ENCODE peak calls at places on chromosomes 12 and 14, in eight cellular contexts. N is hippocampal formation; E is H54; U is iris pigment epithelial cell; H is NCI-H1092; V is fibroblast of gingiva; W is stimulated activated CD4-positive, alpha-beta T cell treated with anti-CD3 and anti-CD28 coated beads, TNF-alpha, amount 100 ng/mL, for 24 hours; X is EL. Y is an unnamed sample.

GRCh38 chr14:26021759-26022158 is 576.1 kb downstream of the NOVA1 start:
- DNase-seq in N (no peak), E (no peak), U (no peak), H (no peak), V (no peak), W (no peak), X (no peak), Y (no peak)

GRCh38 chr12:130156652-130157275 is 5.5 kb upstream of the FZD10 start:
- DNase-seq in N (no peak), E (no peak), U (no peak), H (no peak), V (no peak), W (no peak), X (no peak), Y (no peak)

GRCh38 chr12:44457465-44457864 is 418.6 kb downstream of the NELL2 start:
- DNase-seq in N (no peak), E (no peak), U (no peak), H (no peak), V (no peak), W (no peak), X (no peak), Y (no peak)

GRCh38 chr12:13099910-13100609 is 3.4 kb downstream of the GSG1 start:
- DNase-seq in N (no peak), E (no peak), U (no peak), H (no peak), V (no peak), W (no peak), X (no peak), Y (no peak)

GRCh38 chr12:115341442-115341841 is 657.5 kb upstream of the TBX3 start:
- DNase-seq in N (no peak), E (peak; percentile 67), U (peak; percentile 99), H (no peak), V (peak; percentile 100), W (no peak), X (peak; percentile 99), Y (no peak)

GRCh38 chr12:104294845-104295674 is 8.5 kb upstream of the EID3 start:
- DNase-seq in N (no peak), E (no peak), U (no peak), H (no peak), V (no peak), W (no peak), X (no peak), Y (no peak)

GRCh38 chr14:101000711-101001110 is 97.2 kb upstream of the RTL1 start:
- DNase-seq in N (no peak), E (no peak), U (no peak), H (no peak), V (no peak), W (no peak), X (no peak), Y (no peak)

GRCh38 chr12:57110189-57111045 is 745 bp downstream of the STAT6 start:
- DNase-seq in N (no peak), E (no peak), U (peak; percentile 62), H (no peak), V (no peak), W (no peak), X (peak; percentile 85), Y (peak; percentile 21)

GRCh38 chr12:110355080-110355479 is 48.4 kb downstream of the ANAPC7 start:
- DNase-seq in N (no peak), E (no peak), U (peak; percentile 34), H (no peak), V (no peak), W (no peak), X (peak; percentile 31), Y (no peak)

GRCh38 chr14:32468955-32469354 is 139.9 kb downstream of the AKAP6 start:
- DNase-seq in N (no peak), E (peak; percentile 44), U (peak; percentile 94), H (no peak), V (peak; percentile 77), W (no peak), X (peak; percentile 78), Y (no peak)

GRCh38 chr12:54296393-54297121 is 4.3 kb downstream of the NFE2 start:
- DNase-seq in N (no peak), E (no peak), U (no peak), H (no peak), V (no peak), W (no peak), X (no peak), Y (no peak)

GRCh38 chr12:113634982-113635381 is 163.3 kb upstream of the LHX5 start:
- DNase-seq in N (no peak), E (no peak), U (no peak), H (no peak), V (no peak), W (no peak), X (no peak), Y (no peak)

GRCh38 chr12:62214847-62215246 is 45.4 kb upstream of the USP15 start:
- DNase-seq in N (no peak), E (no peak), U (no peak), H (no peak), V (no peak), W (no peak), X (no peak), Y (no peak)

GRCh38 chr12:127928615-127929014 is 338.4 kb upstream of the TMEM132C start:
- DNase-seq in N (peak; percentile 32), E (peak; percentile 15), U (peak; percentile 73), H (no peak), V (no peak), W (no peak), X (peak; percentile 51), Y (no peak)

GRCh38 chr12:75759842-75760260 is 248.4 kb upstream of the KRR1 start:
- DNase-seq in N (no peak), E (peak; percentile 17), U (peak; percentile 80), H (no peak), V (peak; percentile 49), W (no peak), X (peak; percentile 63), Y (no peak)

GRCh38 chr12:25788707-25789106 is 169.8 kb upstream of the RASSF8 start:
- DNase-seq in N (no peak), E (no peak), U (no peak), H (no peak), V (no peak), W (no peak), X (no peak), Y (no peak)

GRCh38 chr14:73567951-73568885 is 795 bp upstream of the ACOT2 start:
- DNase-seq in N (no peak), E (no peak), U (peak; percentile 52), H (no peak), V (peak; percentile 54), W (no peak), X (peak; percentile 37), Y (no peak)

GRCh38 chr14:101480747-101481530 is 80.4 kb upstream of the DIO3 start:
- DNase-seq in N (no peak), E (peak; percentile 40), U (peak; percentile 81), H (no peak), V (peak; percentile 33), W (no peak), X (no peak), Y (no peak)

Y was measured in hypothalamus.